ENCODE peak calls at places on chromosome 2, in eight cellular contexts. X is left ventricle myocardium inferior, Q is Panc1, C is A549, G is kidney, S is neural progenitor cell, F is stomach, R is heart right ventricle. E is an unnamed sample.

GRCh38 chr2:186648130-186648529 is 45.7 kb upstream of the FAM171B start:
- DNase-seq in X (no peak), Q (no peak), C (no peak), G (no peak), S (no peak), F (no peak), R (no peak), E (no peak)

GRCh38 chr2:62871506-62871905 is 166.0 kb downstream of the EHBP1 start:
- DNase-seq in X (no peak), Q (no peak), C (no peak), G (no peak), S (no peak), F (no peak), R (no peak), E (no peak)

GRCh38 chr2:28071221-28071620 is 180.7 kb downstream of the BABAM2 start:
- DNase-seq in X (no peak), Q (no peak), C (no peak), G (no peak), S (no peak), F (no peak), R (no peak), E (no peak)

GRCh38 chr2:146077156-146077555 is 1557.2 kb upstream of the ZEB2 start:
- DNase-seq in X (no peak), Q (no peak), C (no peak), G (no peak), S (no peak), F (no peak), R (no peak), E (no peak)

GRCh38 chr2:101725515-101726192 is 28.1 kb downstream of the MAP4K4 start:
- DNase-seq in X (no peak), Q (no peak), C (no peak), G (no peak), S (peak), F (no peak), R (no peak), E (no peak)

GRCh38 chr2:226427538-226428307 is 371.9 kb downstream of the IRS1 start:
- DNase-seq in X (no peak), Q (no peak), C (peak), G (no peak), S (no peak), F (no peak), R (no peak), E (peak)

GRCh38 chr2:28639836-28640235 is 111.8 kb upstream of the PPP1CB start:
- DNase-seq in X (no peak), Q (no peak), C (no peak), G (no peak), S (no peak), F (peak), R (no peak), E (no peak)

GRCh38 chr2:29108225-29108624 is 7.0 kb upstream of the CLIP4 start:
- DNase-seq in X (no peak), Q (peak), C (peak), G (no peak), S (no peak), F (no peak), R (no peak), E (peak)

GRCh38 chr2:200810252-200810650 is 1.5 kb upstream of the BZW1 start:
- DNase-seq in X (no peak), Q (peak), C (peak), G (no peak), S (no peak), F (peak), R (no peak), E (peak)

GRCh38 chr2:18312818-18313217 is 247.6 kb downstream of the RDH14 start:
- DNase-seq in X (no peak), Q (no peak), C (no peak), G (no peak), S (no peak), F (no peak), R (no peak), E (no peak)

GRCh38 chr2:18284331-18284730 is 276.1 kb downstream of the RDH14 start:
- DNase-seq in X (no peak), Q (no peak), C (no peak), G (no peak), S (no peak), F (no peak), R (no peak), E (peak)

GRCh38 chr2:110679337-110679707 is 1.5 kb upstream of the BUB1 start:
- DNase-seq in X (no peak), Q (no peak), C (no peak), G (no peak), S (no peak), F (no peak), R (no peak), E (peak)

GRCh38 chr2:129061079-129061785 is 742.6 kb upstream of the HS6ST1 start:
- DNase-seq in X (no peak), Q (no peak), C (no peak), G (no peak), S (no peak), F (no peak), R (no peak), E (peak)

GRCh38 chr2:54122939-54123338 is 7.5 kb downstream of the ACYP2 start:
- DNase-seq in X (no peak), Q (no peak), C (peak), G (no peak), S (no peak), F (no peak), R (no peak), E (peak)

GRCh38 chr2:10533811-10534321 is 85.7 kb upstream of the ODC1 start:
- DNase-seq in X (no peak), Q (no peak), C (no peak), G (peak), S (no peak), F (no peak), R (no peak), E (peak)

GRCh38 chr2:205771063-205771462 is 88.8 kb downstream of the NRP2 start:
- DNase-seq in X (no peak), Q (no peak), C (no peak), G (no peak), S (no peak), F (peak), R (no peak), E (no peak)

GRCh38 chr2:134190807-134191203 is 63.1 kb upstream of the MGAT5 start:
- DNase-seq in X (peak), Q (no peak), C (no peak), G (no peak), S (no peak), F (no peak), R (peak), E (no peak)

GRCh38 chr2:236123716-236124115 is 44.5 kb downstream of the GBX2 start:
- DNase-seq in X (no peak), Q (no peak), C (no peak), G (no peak), S (no peak), F (no peak), R (no peak), E (no peak)

GRCh38 chr2:200590090-200590489 is 4.3 kb downstream of the AOX1 start:
- DNase-seq in X (no peak), Q (no peak), C (no peak), G (no peak), S (no peak), F (no peak), R (no peak), E (peak)

GRCh38 chr2:157822993-157823392 is 53.1 kb downstream of the ACVR1 start:
- DNase-seq in X (no peak), Q (no peak), C (no peak), G (no peak), S (no peak), F (no peak), R (no peak), E (peak)

GRCh38 chr2:223264541-223265171 is 212.7 kb downstream of the KCNE4 start:
- DNase-seq in X (no peak), Q (no peak), C (no peak), G (no peak), S (no peak), F (no peak), R (no peak), E (no peak)

GRCh38 chr2:101064868-101065549 is 62.9 kb downstream of the RPL31 start:
- DNase-seq in X (no peak), Q (peak), C (peak), G (no peak), S (no peak), F (peak), R (no peak), E (peak)

GRCh38 chr2:137178955-137179377 is 413.6 kb downstream of the THSD7B start:
- DNase-seq in X (no peak), Q (peak), C (no peak), G (no peak), S (no peak), F (no peak), R (no peak), E (peak)

GRCh38 chr2:184945306-184945705 is 347.0 kb downstream of the ZNF804A start:
- DNase-seq in X (no peak), Q (no peak), C (no peak), G (no peak), S (peak), F (no peak), R (no peak), E (no peak)

GRCh38 chr2:85601771-85602475 is 575 bp downstream of the TMEM150A start:
- DNase-seq in X (peak), Q (no peak), C (no peak), G (peak), S (peak), F (peak), R (peak), E (peak)

GRCh38 chr2:168770796-168771195 is 31.6 kb upstream of the NOSTRIN start:
- DNase-seq in X (no peak), Q (no peak), C (no peak), G (no peak), S (no peak), F (no peak), R (no peak), E (peak)

GRCh38 chr2:237700583-237701032 is 73.2 kb downstream of the LRRFIP1 start:
- DNase-seq in X (peak), Q (no peak), C (no peak), G (peak), S (no peak), F (no peak), R (peak), E (peak)

GRCh38 chr2:43220229-43220981 is 6.0 kb downstream of the ZFP36L2 start:
- DNase-seq in X (no peak), Q (no peak), C (no peak), G (no peak), S (no peak), F (no peak), R (peak), E (peak)

GRCh38 chr2:96138146-96139145 is at the start of gene ASTL:
- DNase-seq in X (peak), Q (no peak), C (peak), G (peak), S (peak), F (peak), R (peak), E (peak)

GRCh38 chr2:237298323-237299118 is 115.4 kb downstream of the COL6A3 start:
- DNase-seq in X (no peak), Q (no peak), C (no peak), G (peak), S (no peak), F (no peak), R (no peak), E (peak)

GRCh38 chr2:79512442-79513401 is at the start of gene CTNNA2:
- DNase-seq in X (no peak), Q (no peak), C (peak), G (peak), S (peak), F (peak), R (peak), E (peak)

GRCh38 chr2:191115391-191115790 is 35.4 kb downstream of the STAT4 start:
- DNase-seq in X (no peak), Q (no peak), C (no peak), G (no peak), S (no peak), F (no peak), R (no peak), E (no peak)

GRCh38 chr2:165572155-165572554 is 102.7 kb downstream of the CSRNP3 start:
- DNase-seq in X (no peak), Q (no peak), C (no peak), G (no peak), S (peak), F (no peak), R (no peak), E (no peak)

GRCh38 chr2:177568893-177569292 is 176.3 kb downstream of the AGPS start:
- DNase-seq in X (no peak), Q (no peak), C (no peak), G (no peak), S (no peak), F (no peak), R (no peak), E (no peak)

GRCh38 chr2:7703523-7704144 is 786.4 kb downstream of the RNF144A start:
- DNase-seq in X (no peak), Q (no peak), C (no peak), G (no peak), S (peak), F (no peak), R (no peak), E (no peak)

GRCh38 chr2:1750935-1751767 is 6.8 kb upstream of the PXDN start:
- DNase-seq in X (peak), Q (no peak), C (peak), G (peak), S (peak), F (peak), R (peak), E (peak)

GRCh38 chr2:239112127-239112774 is 264.4 kb downstream of the TWIST2 start:
- DNase-seq in X (no peak), Q (no peak), C (no peak), G (no peak), S (no peak), F (no peak), R (peak), E (no peak)

GRCh38 chr2:239114119-239114581 is 266.3 kb downstream of the TWIST2 start:
- DNase-seq in X (no peak), Q (no peak), C (no peak), G (no peak), S (no peak), F (peak), R (peak), E (peak)

GRCh38 chr2:239114616-239115265 is 266.9 kb downstream of the TWIST2 start:
- DNase-seq in X (no peak), Q (no peak), C (no peak), G (no peak), S (no peak), F (no peak), R (peak), E (no peak)

GRCh38 chr2:239113164-239113563 is 265.3 kb downstream of the TWIST2 start:
- DNase-seq in X (no peak), Q (no peak), C (no peak), G (no peak), S (no peak), F (peak), R (peak), E (peak)

DNA sequence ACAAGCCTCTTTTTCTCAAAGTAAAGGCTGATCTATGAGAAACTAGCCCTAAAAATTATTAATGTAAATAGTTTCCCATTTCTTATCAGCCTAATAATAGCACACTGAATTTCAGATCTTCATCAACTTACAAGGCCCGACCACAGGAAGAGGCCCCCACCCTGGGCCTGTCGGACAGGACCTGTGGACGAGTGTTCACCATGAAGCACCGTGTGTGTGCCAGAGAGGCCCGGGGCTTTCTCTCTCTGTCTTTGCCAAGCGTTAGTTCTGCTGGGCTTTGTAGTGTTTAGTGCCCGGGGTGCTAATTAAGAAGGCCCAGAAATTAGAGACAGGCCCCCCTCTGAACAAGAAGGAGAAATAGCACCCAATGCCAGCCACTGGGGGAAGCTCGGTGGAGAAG is 265.7 kb downstream of the TWIST2 start:
- DNase-seq in X (no peak), Q (no peak), C (no peak), G (no peak), S (no peak), F (no peak), R (peak), E (no peak)
- H3K4me3 ChIP-seq in X (no peak), Q (no peak), C (no peak), G (no peak), S (no peak), F (no peak), R (no peak), E (no peak)

DNA sequence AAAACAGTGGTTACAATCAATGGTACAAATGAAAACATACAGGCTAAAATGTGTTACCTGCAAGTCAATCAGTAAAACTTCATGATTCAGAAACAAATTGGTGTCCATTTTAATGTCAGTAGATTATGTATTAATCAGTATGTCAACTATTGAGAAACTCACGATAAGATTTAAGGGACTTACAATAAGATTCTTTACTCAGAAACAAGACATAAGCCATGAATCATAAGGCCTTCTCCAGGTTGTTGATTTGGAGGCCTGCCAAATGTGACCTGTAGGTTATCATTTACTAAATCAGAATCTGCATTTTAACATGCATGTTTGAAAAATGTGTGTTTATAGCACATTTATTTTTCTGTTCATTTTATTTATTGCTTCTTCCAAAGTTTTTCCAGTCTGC is 623.1 kb downstream of the CCDC85A start:
- DNase-seq in X (no peak), Q (no peak), C (no peak), G (no peak), S (no peak), F (no peak), R (no peak), E (no peak)
- TF ChIP-seq CTCF in X (no peak), Q (no peak), C (no peak), G (no peak), S (no peak), F (no peak), R (no peak), E (no peak)

DNA sequence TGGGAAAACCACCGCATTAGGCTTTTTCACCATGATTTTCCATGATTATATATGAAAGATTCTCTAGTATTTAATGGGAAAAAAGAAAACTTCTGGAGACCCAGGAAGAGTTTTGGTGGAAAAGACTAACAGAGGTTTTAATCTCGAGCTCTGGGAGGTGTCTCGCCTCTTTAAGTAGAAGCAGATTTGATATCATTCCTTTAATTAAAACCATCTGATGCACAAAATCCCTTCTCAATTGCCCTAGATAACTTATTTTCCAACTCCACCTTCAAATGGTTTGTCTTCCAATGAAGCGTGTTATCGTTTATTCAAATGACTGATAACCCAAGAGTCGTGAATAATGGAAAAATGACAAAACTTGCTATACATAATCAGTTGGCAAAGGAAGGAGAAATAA is 144.5 kb downstream of the QPCT start:
- DNase-seq in X (no peak), Q (no peak), C (no peak), G (no peak), S (no peak), F (no peak), R (no peak), E (peak)
- H3K4me3 ChIP-seq in X (peak), Q (no peak), C (no peak), G (no peak), S (no peak), F (no peak), R (no peak), E (no peak)

GRCh38 chr2:127408004-127408806 is 10.0 kb upstream of the PROC start:
- DNase-seq in X (peak), Q (no peak), C (peak), G (peak), S (peak), F (peak), R (peak), E (peak)
- TF ChIP-seq CTCF in X (peak), Q (no peak), C (no peak), G (no peak), S (no peak), F (no peak), R (no peak), E (no peak)

GRCh38 chr2:20350753-20351554 is at the start of gene PUM2:
- DNase-seq in X (peak), Q (peak), C (peak), G (peak), S (peak), F (peak), R (peak), E (peak)
- H3K4me3 ChIP-seq in X (peak), Q (peak), C (peak), G (peak), S (peak), F (peak), R (peak), E (peak)

GRCh38 chr2:66803651-66804050 is 368.7 kb downstream of the MEIS1 start:
- DNase-seq in X (no peak), Q (no peak), C (no peak), G (no peak), S (no peak), F (no peak), R (no peak), E (peak)

GRCh38 chr2:66805136-66805535 is 370.2 kb downstream of the MEIS1 start:
- DNase-seq in X (no peak), Q (no peak), C (no peak), G (no peak), S (peak), F (no peak), R (no peak), E (peak)

DNA sequence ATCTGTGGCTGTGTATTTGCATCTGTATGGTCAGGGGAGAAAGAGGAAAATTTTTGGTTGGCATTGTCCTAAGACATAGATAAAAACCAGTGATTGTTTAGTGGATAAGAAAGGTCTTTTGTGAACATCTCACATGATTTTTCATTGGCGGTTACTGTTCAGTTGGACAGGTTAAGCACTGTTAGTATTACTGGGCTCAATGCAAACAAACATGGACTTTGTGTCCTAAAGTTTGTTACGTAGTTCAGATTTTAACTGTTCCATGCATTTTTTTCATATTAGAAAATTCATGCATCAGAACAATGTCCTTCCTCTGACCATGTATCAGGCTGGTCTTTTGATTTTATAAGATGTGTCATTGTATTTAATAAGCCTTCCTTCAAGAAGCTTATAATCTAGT is 368.0 kb downstream of the MEIS1 start:
- DNase-seq in X (no peak), Q (no peak), C (no peak), G (no peak), S (no peak), F (no peak), R (no peak), E (no peak)
- TF ChIP-seq CTCF in X (no peak), Q (no peak), C (no peak), G (no peak), S (no peak), F (no peak), R (no peak), E (no peak)

DNA sequence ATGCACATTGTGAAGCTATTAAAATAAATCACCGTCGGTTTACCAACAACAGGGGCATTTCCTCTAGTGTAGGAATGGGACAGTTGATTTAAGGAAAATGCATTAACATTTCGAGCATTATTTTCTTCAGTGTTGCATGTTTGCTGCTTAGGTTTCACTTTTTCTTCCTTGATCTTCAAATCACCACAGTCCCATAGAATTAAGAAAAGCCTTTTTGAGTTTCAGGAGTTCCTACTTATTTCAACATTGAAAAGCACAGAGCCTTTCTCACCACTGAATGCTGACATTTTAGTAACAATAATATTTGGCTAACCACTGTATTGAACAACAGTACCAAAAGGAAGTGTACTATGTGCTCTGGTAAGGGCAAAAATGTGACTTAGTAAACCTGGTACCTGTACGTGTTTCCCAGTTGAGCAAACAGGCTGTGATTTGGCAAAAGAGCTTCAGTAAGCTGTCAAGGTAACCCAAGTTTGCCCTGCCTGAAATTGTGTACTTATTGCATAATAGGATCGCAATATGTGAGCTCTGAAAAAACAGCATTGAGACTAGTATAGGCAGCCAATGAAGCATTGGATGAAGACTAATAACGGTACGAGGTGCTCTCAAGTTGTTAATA is 2.2 kb downstream of the LRRTM4 start:
- DNase-seq in X (no peak), Q (no peak), C (no peak), G (no peak), S (no peak), F (no peak), R (no peak), E (no peak)
- H3K4me3 ChIP-seq in X (peak), Q (peak), C (no peak), G (no peak), S (no peak), F (no peak), R (no peak), E (no peak)